ENCODE peak calls at places on chromosomes 7 and 10, in ten cellular contexts. One of them, this sample, is unnamed.

GRCh38 chr10:3748484-3748883 is 36.5 kb downstream of the KLF6 start:
- DNase-seq in astrocyte: no peak
- DNase-seq in AG10803: no peak
- DNase-seq in upper lobe of right lung: no peak
- DNase-seq in Panc1: no peak
- DNase-seq in mucosa of descending colon: no peak
- DNase-seq in heart left ventricle: no peak
- DNase-seq in cardiac fibroblast: no peak
- DNase-seq in fibroblast of pulmonary artery: no peak
- DNase-seq in lower lobe of right lung: no peak
- DNase-seq in this sample: no peak

GRCh38 chr7:924541-925231 is 29.8 kb downstream of the ADAP1 start:
- DNase-seq in astrocyte: no peak
- DNase-seq in lower lobe of right lung: peak
- DNase-seq in cardiac fibroblast: no peak
- DNase-seq in mucosa of descending colon: peak
- DNase-seq in heart left ventricle: peak
- DNase-seq in upper lobe of right lung: peak
- DNase-seq in fibroblast of pulmonary artery: no peak
- DNase-seq in Panc1: no peak
- DNase-seq in AG10803: no peak
- DNase-seq in this sample: no peak

GRCh38 chr7:101673951-101674350 is 44.9 kb upstream of the MYL10 start:
- DNase-seq in Panc1: no peak
- DNase-seq in cardiac fibroblast: no peak
- DNase-seq in AG10803: no peak
- DNase-seq in lower lobe of right lung: no peak
- DNase-seq in heart left ventricle: no peak
- DNase-seq in fibroblast of pulmonary artery: no peak
- DNase-seq in upper lobe of right lung: no peak
- DNase-seq in mucosa of descending colon: no peak
- DNase-seq in astrocyte: no peak
- DNase-seq in this sample: no peak

GRCh38 chr10:130045091-130045652 is 65.5 kb downstream of the C10orf143 start:
- DNase-seq in heart left ventricle: no peak
- DNase-seq in cardiac fibroblast: no peak
- DNase-seq in lower lobe of right lung: no peak
- DNase-seq in upper lobe of right lung: peak
- DNase-seq in AG10803: peak
- DNase-seq in fibroblast of pulmonary artery: no peak
- DNase-seq in Panc1: no peak
- DNase-seq in mucosa of descending colon: no peak
- DNase-seq in astrocyte: no peak
- DNase-seq in this sample: peak

GRCh38 chr10:11442001-11442773 is 169.3 kb downstream of the USP6NL start:
- DNase-seq in lower lobe of right lung: no peak
- DNase-seq in astrocyte: no peak
- DNase-seq in upper lobe of right lung: no peak
- DNase-seq in mucosa of descending colon: no peak
- DNase-seq in Panc1: no peak
- DNase-seq in heart left ventricle: no peak
- DNase-seq in fibroblast of pulmonary artery: no peak
- DNase-seq in cardiac fibroblast: no peak
- DNase-seq in AG10803: no peak
- DNase-seq in this sample: no peak

GRCh38 chr7:40658731-40659130 is 523.9 kb downstream of the SUGCT start:
- DNase-seq in mucosa of descending colon: no peak
- DNase-seq in upper lobe of right lung: no peak
- DNase-seq in fibroblast of pulmonary artery: no peak
- DNase-seq in Panc1: no peak
- DNase-seq in AG10803: peak
- DNase-seq in cardiac fibroblast: peak
- DNase-seq in heart left ventricle: no peak
- DNase-seq in astrocyte: peak
- DNase-seq in lower lobe of right lung: no peak
- DNase-seq in this sample: peak

GRCh38 chr7:23893942-23894890 is 184.2 kb downstream of the STK31 start:
- DNase-seq in upper lobe of right lung: no peak
- DNase-seq in cardiac fibroblast: peak
- DNase-seq in mucosa of descending colon: no peak
- DNase-seq in AG10803: no peak
- DNase-seq in Panc1: no peak
- DNase-seq in lower lobe of right lung: no peak
- DNase-seq in fibroblast of pulmonary artery: peak
- DNase-seq in astrocyte: peak
- DNase-seq in heart left ventricle: no peak
- DNase-seq in this sample: peak

GRCh38 chr7:3431306-3431705 is 130.3 kb downstream of the SDK1 start:
- DNase-seq in upper lobe of right lung: no peak
- DNase-seq in mucosa of descending colon: no peak
- DNase-seq in Panc1: no peak
- DNase-seq in cardiac fibroblast: peak
- DNase-seq in astrocyte: peak
- DNase-seq in lower lobe of right lung: no peak
- DNase-seq in fibroblast of pulmonary artery: no peak
- DNase-seq in heart left ventricle: no peak
- DNase-seq in AG10803: no peak
- DNase-seq in this sample: no peak

GRCh38 chr10:99742240-99742639 is 10.2 kb downstream of the CUTC start:
- DNase-seq in heart left ventricle: no peak
- DNase-seq in Panc1: no peak
- DNase-seq in lower lobe of right lung: no peak
- DNase-seq in upper lobe of right lung: no peak
- DNase-seq in astrocyte: no peak
- DNase-seq in fibroblast of pulmonary artery: no peak
- DNase-seq in mucosa of descending colon: no peak
- DNase-seq in AG10803: peak
- DNase-seq in cardiac fibroblast: peak
- DNase-seq in this sample: no peak

GRCh38 chr10:45091968-45092367 is 91.2 kb downstream of the ZNF22 start:
- DNase-seq in Panc1: no peak
- DNase-seq in heart left ventricle: no peak
- DNase-seq in AG10803: no peak
- DNase-seq in fibroblast of pulmonary artery: no peak
- DNase-seq in lower lobe of right lung: no peak
- DNase-seq in astrocyte: no peak
- DNase-seq in mucosa of descending colon: no peak
- DNase-seq in cardiac fibroblast: no peak
- DNase-seq in upper lobe of right lung: no peak
- DNase-seq in this sample: no peak

GRCh38 chr7:1690359-1690958 is 20.4 kb downstream of the ELFN1 start:
- DNase-seq in lower lobe of right lung: no peak
- DNase-seq in astrocyte: no peak
- DNase-seq in heart left ventricle: no peak
- DNase-seq in mucosa of descending colon: no peak
- DNase-seq in upper lobe of right lung: no peak
- DNase-seq in Panc1: no peak
- DNase-seq in cardiac fibroblast: no peak
- DNase-seq in fibroblast of pulmonary artery: no peak
- DNase-seq in AG10803: no peak
- DNase-seq in this sample: no peak

GRCh38 chr7:116173051-116174028 is 37.0 kb upstream of the TES start:
- DNase-seq in astrocyte: peak
- DNase-seq in lower lobe of right lung: no peak
- DNase-seq in cardiac fibroblast: peak
- DNase-seq in heart left ventricle: no peak
- DNase-seq in Panc1: peak
- DNase-seq in upper lobe of right lung: no peak
- DNase-seq in AG10803: peak
- DNase-seq in fibroblast of pulmonary artery: peak
- DNase-seq in mucosa of descending colon: no peak
- DNase-seq in this sample: peak

GRCh38 chr7:72785166-72785955 is 42.6 kb downstream of the TYW1B start:
- DNase-seq in fibroblast of pulmonary artery: no peak
- DNase-seq in cardiac fibroblast: peak
- DNase-seq in Panc1: no peak
- DNase-seq in astrocyte: peak
- DNase-seq in upper lobe of right lung: no peak
- DNase-seq in mucosa of descending colon: no peak
- DNase-seq in lower lobe of right lung: no peak
- DNase-seq in AG10803: peak
- DNase-seq in heart left ventricle: no peak
- DNase-seq in this sample: peak

GRCh38 chr10:93095225-93095624 is 21.5 kb downstream of the CYP26A1 start:
- DNase-seq in astrocyte: no peak
- DNase-seq in lower lobe of right lung: no peak
- DNase-seq in fibroblast of pulmonary artery: no peak
- DNase-seq in upper lobe of right lung: no peak
- DNase-seq in mucosa of descending colon: no peak
- DNase-seq in Panc1: no peak
- DNase-seq in AG10803: no peak
- DNase-seq in cardiac fibroblast: no peak
- DNase-seq in heart left ventricle: no peak
- DNase-seq in this sample: no peak

GRCh38 chr7:85392789-85393188 is 205.9 kb upstream of the SEMA3D start:
- DNase-seq in AG10803: no peak
- DNase-seq in heart left ventricle: no peak
- DNase-seq in fibroblast of pulmonary artery: no peak
- DNase-seq in mucosa of descending colon: no peak
- DNase-seq in upper lobe of right lung: no peak
- DNase-seq in astrocyte: no peak
- DNase-seq in Panc1: no peak
- DNase-seq in cardiac fibroblast: no peak
- DNase-seq in lower lobe of right lung: no peak
- DNase-seq in this sample: no peak

DNA sequence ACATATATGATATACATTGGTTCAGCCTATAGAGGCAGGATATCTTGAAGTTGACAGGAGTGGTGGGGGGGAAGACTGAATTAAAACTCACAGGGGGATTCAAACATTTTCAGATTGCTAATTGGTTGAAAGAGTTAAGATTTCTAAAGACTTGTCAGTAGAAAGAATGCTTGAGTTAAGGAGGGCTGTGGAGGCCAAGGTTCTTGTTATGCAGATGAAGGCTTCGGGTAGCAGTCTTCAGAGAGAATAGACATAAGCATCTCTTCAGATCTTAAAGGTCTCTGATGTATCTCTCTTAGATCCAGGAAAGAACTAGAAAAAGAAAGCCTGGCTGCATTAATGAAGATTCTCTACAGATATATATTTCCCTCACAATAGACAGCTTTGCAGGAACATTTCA is 209.8 kb upstream of the SEMA3D start:
- DNase-seq in cardiac fibroblast: no peak
- DNase-seq in lower lobe of right lung: no peak
- DNase-seq in upper lobe of right lung: no peak
- DNase-seq in heart left ventricle: no peak
- DNase-seq in fibroblast of pulmonary artery: no peak
- DNase-seq in mucosa of descending colon: no peak
- DNase-seq in astrocyte: no peak
- DNase-seq in AG10803: no peak
- DNase-seq in Panc1: no peak
- DNase-seq in this sample: no peak
- TF ChIP-seq CTCF in cardiac fibroblast: no peak
- TF ChIP-seq CTCF in lower lobe of right lung: no peak
- TF ChIP-seq CTCF in upper lobe of right lung: no peak
- TF ChIP-seq CTCF in heart left ventricle: no peak
- TF ChIP-seq CTCF in fibroblast of pulmonary artery: no peak
- TF ChIP-seq CTCF in mucosa of descending colon: no peak
- TF ChIP-seq CTCF in astrocyte: no peak
- TF ChIP-seq CTCF in AG10803: no peak
- TF ChIP-seq CTCF in Panc1: no peak
- TF ChIP-seq CTCF in this sample: no peak

GRCh38 chr7:70458195-70458695 is 673.7 kb upstream of the GALNT17 start:
- DNase-seq in mucosa of descending colon: no peak
- DNase-seq in cardiac fibroblast: no peak
- DNase-seq in astrocyte: no peak
- DNase-seq in Panc1: no peak
- DNase-seq in heart left ventricle: no peak
- DNase-seq in lower lobe of right lung: no peak
- DNase-seq in AG10803: no peak
- DNase-seq in upper lobe of right lung: no peak
- DNase-seq in fibroblast of pulmonary artery: no peak
- DNase-seq in this sample: no peak

GRCh38 chr7:70455925-70456324 is 676.0 kb upstream of the GALNT17 start:
- DNase-seq in fibroblast of pulmonary artery: no peak
- DNase-seq in Panc1: no peak
- DNase-seq in mucosa of descending colon: no peak
- DNase-seq in cardiac fibroblast: no peak
- DNase-seq in AG10803: no peak
- DNase-seq in astrocyte: no peak
- DNase-seq in lower lobe of right lung: no peak
- DNase-seq in upper lobe of right lung: no peak
- DNase-seq in heart left ventricle: no peak
- DNase-seq in this sample: no peak

GRCh38 chr7:70456729-70457128 is 675.2 kb upstream of the GALNT17 start:
- DNase-seq in AG10803: no peak
- DNase-seq in lower lobe of right lung: no peak
- DNase-seq in fibroblast of pulmonary artery: no peak
- DNase-seq in Panc1: no peak
- DNase-seq in astrocyte: no peak
- DNase-seq in cardiac fibroblast: no peak
- DNase-seq in upper lobe of right lung: no peak
- DNase-seq in heart left ventricle: no peak
- DNase-seq in mucosa of descending colon: no peak
- DNase-seq in this sample: no peak

GRCh38 chr7:70459546-70459945 is 672.4 kb upstream of the GALNT17 start:
- DNase-seq in AG10803: no peak
- DNase-seq in fibroblast of pulmonary artery: no peak
- DNase-seq in astrocyte: no peak
- DNase-seq in upper lobe of right lung: no peak
- DNase-seq in mucosa of descending colon: no peak
- DNase-seq in cardiac fibroblast: no peak
- DNase-seq in heart left ventricle: no peak
- DNase-seq in lower lobe of right lung: no peak
- DNase-seq in Panc1: no peak
- DNase-seq in this sample: no peak

GRCh38 chr7:70457477-70458194 is 674.3 kb upstream of the GALNT17 start:
- DNase-seq in upper lobe of right lung: no peak
- DNase-seq in mucosa of descending colon: no peak
- DNase-seq in heart left ventricle: no peak
- DNase-seq in AG10803: no peak
- DNase-seq in fibroblast of pulmonary artery: no peak
- DNase-seq in Panc1: no peak
- DNase-seq in cardiac fibroblast: no peak
- DNase-seq in astrocyte: peak
- DNase-seq in lower lobe of right lung: no peak
- DNase-seq in this sample: no peak
- H3K4me3 ChIP-seq in upper lobe of right lung: no peak
- H3K4me3 ChIP-seq in mucosa of descending colon: no peak
- H3K4me3 ChIP-seq in heart left ventricle: no peak
- H3K4me3 ChIP-seq in AG10803: no peak
- H3K4me3 ChIP-seq in fibroblast of pulmonary artery: no peak
- H3K4me3 ChIP-seq in Panc1: no peak
- H3K4me3 ChIP-seq in cardiac fibroblast: no peak
- H3K4me3 ChIP-seq in astrocyte: no peak
- H3K4me3 ChIP-seq in lower lobe of right lung: no peak
- H3K4me3 ChIP-seq in this sample: no peak

GRCh38 chr7:107167483-107168232 is 1.1 kb upstream of the HBP1 start:
- DNase-seq in lower lobe of right lung: peak
- DNase-seq in heart left ventricle: no peak
- DNase-seq in mucosa of descending colon: no peak
- DNase-seq in astrocyte: peak
- DNase-seq in AG10803: peak
- DNase-seq in fibroblast of pulmonary artery: peak
- DNase-seq in Panc1: peak
- DNase-seq in cardiac fibroblast: peak
- DNase-seq in upper lobe of right lung: no peak
- DNase-seq in this sample: peak
- TF ChIP-seq CTCF in lower lobe of right lung: peak
- TF ChIP-seq CTCF in heart left ventricle: peak
- TF ChIP-seq CTCF in mucosa of descending colon: no peak
- TF ChIP-seq CTCF in astrocyte: peak
- TF ChIP-seq CTCF in AG10803: peak
- TF ChIP-seq CTCF in fibroblast of pulmonary artery: peak
- TF ChIP-seq CTCF in Panc1: peak
- TF ChIP-seq CTCF in cardiac fibroblast: peak
- TF ChIP-seq CTCF in upper lobe of right lung: peak
- TF ChIP-seq CTCF in this sample: peak

GRCh38 chr7:31022726-31023125 is 29.4 kb upstream of the ADCYAP1R1 start:
- DNase-seq in Panc1: no peak
- DNase-seq in fibroblast of pulmonary artery: no peak
- DNase-seq in upper lobe of right lung: no peak
- DNase-seq in lower lobe of right lung: no peak
- DNase-seq in cardiac fibroblast: no peak
- DNase-seq in astrocyte: no peak
- DNase-seq in heart left ventricle: no peak
- DNase-seq in AG10803: no peak
- DNase-seq in mucosa of descending colon: no peak
- DNase-seq in this sample: no peak
- H3K4me3 ChIP-seq in Panc1: no peak
- H3K4me3 ChIP-seq in fibroblast of pulmonary artery: no peak
- H3K4me3 ChIP-seq in upper lobe of right lung: no peak
- H3K4me3 ChIP-seq in lower lobe of right lung: no peak
- H3K4me3 ChIP-seq in cardiac fibroblast: no peak
- H3K4me3 ChIP-seq in astrocyte: no peak
- H3K4me3 ChIP-seq in heart left ventricle: no peak
- H3K4me3 ChIP-seq in AG10803: no peak
- H3K4me3 ChIP-seq in mucosa of descending colon: no peak
- H3K4me3 ChIP-seq in this sample: no peak

This sample was measured in fibroblast of the aortic adventitia.